ENCODE peak calls at places on chromosomes 7 and 10, in five cellular contexts. E is MM.1S, J is brain microvascular endothelial cell, W is psoas muscle, G is HCT116. K is an unnamed sample.

GRCh38 chr10:119443441-119443840 is 99.1 kb downstream of the RGS10 start:
- DNase-seq in W (peak; percentile 46), G (no peak), E (no peak), J (no peak), K (no peak)

GRCh38 chr7:104328308-104328969 is at the start of gene LHFPL3:
- DNase-seq in G (no peak), W (no peak), J (no peak), E (no peak), K (no peak)

GRCh38 chr7:121521681-121522405 is 125.7 kb upstream of the FAM3C start:
- DNase-seq in W (no peak), J (no peak), G (no peak), E (no peak), K (no peak)

GRCh38 chr10:60203993-60204618 is 185.6 kb downstream of the ANK3 start:
- DNase-seq in W (no peak), J (peak; percentile 17), G (peak; percentile 12), E (peak; percentile 28), K (no peak)

GRCh38 chr7:158061031-158061630 is 526.5 kb downstream of the PTPRN2 start:
- DNase-seq in G (no peak), W (no peak), J (no peak), E (no peak), K (no peak)

GRCh38 chr7:107125475-107125874 is 43.3 kb upstream of the HBP1 start:
- DNase-seq in G (no peak), W (no peak), J (no peak), E (no peak), K (no peak)

GRCh38 chr10:47264797-47265281 is 35.2 kb upstream of the GDF10 start:
- DNase-seq in W (no peak), G (no peak), J (no peak), E (no peak), K (peak; percentile 75)

GRCh38 chr7:94253696-94254095 is 141.0 kb upstream of the COL1A2 start:
- DNase-seq in J (no peak), E (no peak), W (no peak), G (no peak), K (no peak)

GRCh38 chr7:45402480-45403218 is 171.5 kb upstream of the ADCY1 start:
- DNase-seq in W (no peak), G (no peak), J (peak; percentile 51), E (peak; percentile 23), K (no peak)

GRCh38 chr7:73623798-73624668 is at the start of gene MLXIPL:
- DNase-seq in W (peak; percentile 93), J (peak; percentile 37), G (peak; percentile 75), E (no peak), K (no peak)

GRCh38 chr10:109891105-109891504 is 32.2 kb downstream of the XPNPEP1 start:
- DNase-seq in W (no peak), E (no peak), J (no peak), G (no peak), K (no peak)

GRCh38 chr7:115782716-115783460 is 247.7 kb downstream of the TFEC start:
- DNase-seq in E (no peak), J (no peak), W (no peak), G (no peak), K (no peak)

GRCh38 chr7:496528-497295 is 22.9 kb downstream of the PDGFA start:
- DNase-seq in G (no peak), J (no peak), E (no peak), W (peak; percentile 47), K (no peak)

GRCh38 chr10:94038024-94038423 is 44.3 kb downstream of the PLCE1 start:
- DNase-seq in W (no peak), E (no peak), J (peak; percentile 75), G (no peak), K (no peak)

GRCh38 chr7:152663926-152664325 is 12.0 kb downstream of the XRCC2 start:
- DNase-seq in G (no peak), E (no peak), J (no peak), W (no peak), K (no peak)

GRCh38 chr7:97845622-97846203 is 26.5 kb downstream of the ASNS start:
- DNase-seq in W (no peak), J (peak; percentile 16), E (peak; percentile 36), G (peak; percentile 13), K (no peak)

GRCh38 chr10:132538031-132538789 is 623 bp downstream of the INPP5A start:
- DNase-seq in E (no peak), W (peak; percentile 67), J (no peak), G (no peak), K (no peak)

GRCh38 chr10:116802876-116803275 is 46.4 kb upstream of the ENO4 start:
- DNase-seq in E (no peak), J (no peak), W (no peak), G (no peak), K (no peak)

GRCh38 chr10:7054915-7055314 is 355.9 kb downstream of the SFMBT2 start:
- DNase-seq in G (peak; percentile 10), E (no peak), J (peak; percentile 1), W (no peak), K (no peak)

GRCh38 chr7:96179341-96179740 is 142.6 kb downstream of the SLC25A13 start:
- DNase-seq in E (no peak), J (no peak), W (no peak), G (no peak), K (no peak)

GRCh38 chr7:135147341-135147898 is 452 bp upstream of the TMEM140 start:
- DNase-seq in W (no peak), G (no peak), E (peak; percentile 82), J (peak; percentile 16), K (no peak)

GRCh38 chr7:156027821-156028220 is 215.6 kb upstream of the SHH start:
- DNase-seq in J (no peak), G (no peak), W (no peak), E (no peak), K (no peak)

GRCh38 chr10:121865554-121865953 is 62.3 kb downstream of the ATE1 start:
- DNase-seq in W (no peak), J (no peak), E (no peak), G (no peak), K (no peak)

GRCh38 chr7:138595454-138595853 is 105.7 kb downstream of the SVOPL start:
- DNase-seq in G (no peak), J (no peak), E (no peak), W (no peak), K (no peak)

GRCh38 chr7:24820730-24821044 is 63.4 kb upstream of the GSDME start:
- DNase-seq in J (no peak), E (no peak), G (no peak), W (no peak), K (no peak)
- H3K36me3 ChIP-seq in J (no peaks in the 10 kb centered on the region), E (no peaks in the 10 kb centered on the region), G (peaks cover 14% of the 10 kb centered on the region), W (no peaks in the 10 kb centered on the region), K (no peaks in the 10 kb centered on the region)

GRCh38 chr10:113024930-113025329 is 74.9 kb downstream of the TCF7L2 start:
- DNase-seq in G (no peak), W (no peak), E (no peak), J (no peak), K (no peak)

GRCh38 chr10:113025487-113025886 is 75.4 kb downstream of the TCF7L2 start:
- DNase-seq in G (no peak), E (no peak), J (no peak), W (no peak), K (no peak)

GRCh38 chr10:113027574-113028392 is 77.7 kb downstream of the TCF7L2 start:
- DNase-seq in E (no peak), J (no peak), G (no peak), W (no peak), K (no peak)

GRCh38 chr10:113027230-113027573 is 77.2 kb downstream of the TCF7L2 start:
- DNase-seq in J (no peak), E (no peak), G (no peak), W (no peak), K (no peak)

GRCh38 chr10:113026679-113027078 is 76.6 kb downstream of the TCF7L2 start:
- DNase-seq in G (no peak), E (no peak), W (no peak), J (no peak), K (no peak)
- H3K36me3 ChIP-seq in G (peaks cover 14% of the 10 kb centered on the region), E (no peaks in the 10 kb centered on the region), W (no peaks in the 10 kb centered on the region), J (no peaks in the 10 kb centered on the region), K (no peaks in the 10 kb centered on the region)

GRCh38 chr7:90755041-90755440 is 158.9 kb downstream of the CDK14 start:
- DNase-seq in E (no peak), W (no peak), G (no peak), J (no peak), K (no peak)
- H3K36me3 ChIP-seq in E (no peaks in the 10 kb centered on the region), W (no peaks in the 10 kb centered on the region), G (no peaks in the 10 kb centered on the region), J (no peaks in the 10 kb centered on the region), K (no peaks in the 10 kb centered on the region)

GRCh38 chr10:32035038-32035437 is 21.2 kb downstream of the KIF5B start:
- DNase-seq in G (no peak), J (no peak), E (no peak), W (no peak), K (no peak)
- H3K36me3 ChIP-seq in G (peaks cover 56% of the 10 kb centered on the region), J (peaks cover 77% of the 10 kb centered on the region), E (peaks cover 15% of the 10 kb centered on the region), W (peaks cover 5% of the 10 kb centered on the region), K (peaks cover 44% of the 10 kb centered on the region)

DNA sequence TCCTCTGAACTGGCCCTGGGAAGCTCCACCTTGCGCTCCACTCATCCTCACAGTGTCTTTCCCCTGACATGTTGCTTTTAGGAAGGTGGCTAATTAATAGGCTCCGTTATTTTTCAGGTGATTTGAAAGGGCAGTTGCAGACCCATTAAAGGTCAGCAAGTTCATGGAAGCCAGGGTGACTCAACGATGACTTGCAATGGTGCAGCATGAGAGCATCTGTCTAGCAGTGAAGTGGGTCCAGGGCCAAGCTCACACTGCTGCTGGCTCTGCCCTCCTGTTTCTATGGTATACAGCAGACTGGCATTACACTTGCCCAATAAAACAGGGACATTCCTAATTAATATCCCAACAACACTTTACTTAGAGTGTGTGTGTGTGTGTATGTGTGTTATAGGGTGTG is 68.8 kb upstream of the WDR11 start:
- DNase-seq in G (no peak), E (no peak), W (no peak), J (no peak), K (no peak)
- H3K36me3 ChIP-seq in G (no peaks in the 10 kb centered on the region), E (no peaks in the 10 kb centered on the region), W (no peaks in the 10 kb centered on the region), J (no peaks in the 10 kb centered on the region), K (no peaks in the 10 kb centered on the region)

DNA sequence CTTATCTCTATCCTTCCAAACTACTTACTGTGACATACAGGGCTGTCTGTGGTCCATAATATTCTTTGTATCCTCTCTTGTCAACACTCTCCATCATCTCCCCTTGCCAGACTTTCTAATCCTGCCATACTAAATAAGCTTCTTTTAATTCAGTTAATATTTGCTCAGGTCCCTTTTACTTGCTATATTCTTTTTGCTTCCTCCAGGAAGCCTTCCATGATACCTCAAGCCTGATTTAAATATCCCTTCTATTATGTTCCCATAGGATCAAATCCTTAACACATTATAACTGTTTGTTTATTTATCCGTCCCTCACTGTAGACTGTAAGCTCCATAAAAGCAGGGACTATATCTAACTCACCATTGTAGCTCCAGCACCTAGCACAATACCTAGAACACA is 7.2 kb upstream of the PPP3CB start:
- DNase-seq in J (no peak), W (no peak), G (no peak), E (no peak), K (no peak)
- H3K36me3 ChIP-seq in J (peaks cover 5% of the 10 kb centered on the region), W (peaks cover 7% of the 10 kb centered on the region), G (peaks cover 4% of the 10 kb centered on the region), E (no peaks in the 10 kb centered on the region), K (peaks cover 4% of the 10 kb centered on the region)

GRCh38 chr7:50644114-50644513 is 78.9 kb upstream of the DDC start:
- DNase-seq in G (no peak), J (no peak), E (no peak), W (no peak), K (no peak)
- H3K36me3 ChIP-seq in G (no peaks in the 10 kb centered on the region), J (peaks cover 5% of the 10 kb centered on the region), E (no peaks in the 10 kb centered on the region), W (no peaks in the 10 kb centered on the region), K (no peaks in the 10 kb centered on the region)

K was measured in CD8-positive, alpha-beta T cell.